ENCODE peak calls at places on chromosome 7, in six cellular contexts. L is GM20000, S is A673, G is mesothelial cell of epicardium, V is suprapubic skin, R is WERI-Rb-1. O is an unnamed sample.

GRCh38 chr7:158827411-158828342 is 1.6 kb downstream of the ESYT2 start:
- DNase-seq in S (no peak), R (no peak), V (no peak), L (peak; percentile 45), G (no peak), O (no peak)

GRCh38 chr7:80313067-80313626 is 178.5 kb downstream of the GNAI1 start:
- DNase-seq in S (no peak), R (no peak), V (no peak), G (no peak), L (no peak), O (no peak)

GRCh38 chr7:109376576-109376975 is 806.9 kb downstream of the DNAJB9 start:
- DNase-seq in R (no peak), G (no peak), L (no peak), V (no peak), S (no peak), O (no peak)

GRCh38 chr7:55965805-55966421 is 1.5 kb downstream of the NIPSNAP2 start:
- DNase-seq in G (no peak), L (no peak), V (no peak), S (peak; percentile 12), R (peak; percentile 8), O (no peak)

GRCh38 chr7:42639930-42640329 is 271.9 kb downstream of the C7orf25 start:
- DNase-seq in R (no peak), G (no peak), L (no peak), V (no peak), S (no peak), O (no peak)

GRCh38 chr7:156897673-156898072 is 4.7 kb upstream of the LMBR1 start:
- DNase-seq in G (no peak), V (no peak), S (no peak), L (no peak), R (no peak), O (peak; percentile 50)

GRCh38 chr7:131999193-131999592 is 442.8 kb upstream of the PODXL start:
- DNase-seq in G (no peak), V (no peak), S (no peak), L (no peak), R (no peak), O (no peak)

GRCh38 chr7:85234746-85235145 is 47.9 kb upstream of the SEMA3D start:
- DNase-seq in R (no peak), G (no peak), L (no peak), V (no peak), S (no peak), O (no peak)

GRCh38 chr7:99579956-99580777 is 17.9 kb upstream of the TMEM225B start:
- DNase-seq in S (peak; percentile 75), V (no peak), R (peak; percentile 70), G (peak; percentile 83), L (peak; percentile 32), O (peak; percentile 83)

GRCh38 chr7:127419196-127419595 is 26.7 kb upstream of the ZNF800 start:
- DNase-seq in L (no peak), R (no peak), G (no peak), V (no peak), S (no peak), O (no peak)

GRCh38 chr7:151917791-151918311 is 38.4 kb upstream of the GALNTL5 start:
- DNase-seq in S (no peak), G (no peak), L (no peak), V (no peak), R (no peak), O (no peak)

GRCh38 chr7:47611045-47611511 is 29.2 kb upstream of the TNS3 start:
- DNase-seq in V (no peak), G (no peak), S (no peak), R (no peak), L (no peak), O (no peak)

GRCh38 chr7:45130910-45131309 is 19.4 kb upstream of the TBRG4 start:
- DNase-seq in G (no peak), S (no peak), L (no peak), V (no peak), R (no peak), O (no peak)

GRCh38 chr7:87152112-87152896 is at the start of gene DMTF1:
- DNase-seq in G (peak; percentile 93), S (peak; percentile 96), R (peak; percentile 93), V (peak; percentile 96), L (peak; percentile 94), O (peak; percentile 94)

GRCh38 chr7:17144313-17144712 is 154.1 kb upstream of the AHR start:
- DNase-seq in R (no peak), L (no peak), G (no peak), V (no peak), S (peak; percentile 16), O (no peak)

GRCh38 chr7:47617131-47617530 is 35.2 kb upstream of the TNS3 start:
- DNase-seq in G (no peak), S (no peak), V (no peak), R (no peak), L (no peak), O (no peak)

GRCh38 chr7:19442016-19442785 is 266.6 kb downstream of the POLR1F start:
- DNase-seq in V (no peak), S (peak; percentile 63), L (peak; percentile 5), R (peak; percentile 52), G (no peak), O (no peak)

GRCh38 chr7:26167293-26167934 is 15.4 kb downstream of the NFE2L3 start:
- DNase-seq in R (no peak), L (peak; percentile 54), S (no peak), V (no peak), G (no peak), O (no peak)

GRCh38 chr7:84532196-84532595 is 337.6 kb upstream of the SEMA3A start:
- DNase-seq in V (no peak), G (no peak), R (no peak), S (no peak), L (no peak), O (no peak)

GRCh38 chr7:39536926-39537325 is 29.3 kb upstream of the YAE1 start:
- DNase-seq in L (no peak), R (no peak), V (no peak), S (no peak), G (no peak), O (no peak)

GRCh38 chr7:69837387-69838068 is 239.3 kb downstream of the AUTS2 start:
- DNase-seq in G (no peak), V (no peak), S (peak; percentile 98), R (no peak), L (no peak), O (no peak)

GRCh38 chr7:17444673-17445072 is 146.2 kb downstream of the AHR start:
- DNase-seq in L (no peak), G (no peak), S (peak; percentile 66), R (no peak), V (no peak), O (no peak)

GRCh38 chr7:79713281-79713680 is 259.8 kb upstream of the MAGI2 start:
- DNase-seq in G (no peak), L (no peak), S (no peak), V (no peak), R (no peak), O (no peak)

GRCh38 chr7:18978108-18978495 is 139.3 kb downstream of the TWIST1 start:
- DNase-seq in S (peak; percentile 92), L (no peak), V (no peak), G (no peak), R (no peak), O (no peak)

GRCh38 chr7:124989911-124990310 is 60.3 kb upstream of the POT1 start:
- DNase-seq in R (no peak), G (no peak), S (no peak), L (no peak), V (no peak), O (no peak)

GRCh38 chr7:112162161-112163020 is 43.8 kb downstream of the DOCK4 start:
- DNase-seq in V (no peak), R (no peak), L (no peak), S (peak; percentile 82), G (no peak), O (no peak)

GRCh38 chr7:37342665-37343471 is 105.8 kb downstream of the ELMO1 start:
- DNase-seq in V (no peak), G (no peak), S (no peak), R (no peak), L (peak; percentile 47), O (no peak)

GRCh38 chr7:92621026-92621540 is 30.9 kb upstream of the FAM133B start:
- DNase-seq in L (peak; percentile 62), V (no peak), R (peak; percentile 72), G (peak; percentile 64), S (peak; percentile 88), O (no peak)

GRCh38 chr7:150898475-150899011 is 46.2 kb downstream of the AOC1 start:
- DNase-seq in G (peak; percentile 91), V (peak; percentile 90), S (peak; percentile 72), L (peak; percentile 78), R (peak; percentile 86), O (peak; percentile 86)
- TF ChIP-seq CTCF in G (peak; percentile 98), V (peak; percentile 94), S (peak; percentile 98), L (peak; percentile 85), R (peak; percentile 94), O (peak; percentile 98)

GRCh38 chr7:149743481-149743880 is 29.9 kb downstream of the ZNF467 start:
- DNase-seq in L (no peak), R (no peak), G (no peak), S (no peak), V (no peak), O (no peak)

GRCh38 chr7:149741629-149742028 is 31.8 kb downstream of the ZNF467 start:
- DNase-seq in R (no peak), G (no peak), S (peak; percentile 16), L (peak; percentile 36), V (no peak), O (no peak)

GRCh38 chr7:149736478-149737360 is 36.7 kb downstream of the ZNF467 start:
- DNase-seq in V (no peak), R (no peak), L (no peak), G (no peak), S (no peak), O (no peak)

GRCh38 chr7:149742075-149742701 is 31.2 kb downstream of the ZNF467 start:
- DNase-seq in V (no peak), L (peak; percentile 83), S (peak; percentile 74), G (peak; percentile 85), R (peak; percentile 76), O (peak; percentile 85)
- TF ChIP-seq CTCF in V (peak; percentile 80), L (peak; percentile 80), S (peak; percentile 94), G (peak; percentile 73), R (peak; percentile 89), O (peak; percentile 91)

DNA sequence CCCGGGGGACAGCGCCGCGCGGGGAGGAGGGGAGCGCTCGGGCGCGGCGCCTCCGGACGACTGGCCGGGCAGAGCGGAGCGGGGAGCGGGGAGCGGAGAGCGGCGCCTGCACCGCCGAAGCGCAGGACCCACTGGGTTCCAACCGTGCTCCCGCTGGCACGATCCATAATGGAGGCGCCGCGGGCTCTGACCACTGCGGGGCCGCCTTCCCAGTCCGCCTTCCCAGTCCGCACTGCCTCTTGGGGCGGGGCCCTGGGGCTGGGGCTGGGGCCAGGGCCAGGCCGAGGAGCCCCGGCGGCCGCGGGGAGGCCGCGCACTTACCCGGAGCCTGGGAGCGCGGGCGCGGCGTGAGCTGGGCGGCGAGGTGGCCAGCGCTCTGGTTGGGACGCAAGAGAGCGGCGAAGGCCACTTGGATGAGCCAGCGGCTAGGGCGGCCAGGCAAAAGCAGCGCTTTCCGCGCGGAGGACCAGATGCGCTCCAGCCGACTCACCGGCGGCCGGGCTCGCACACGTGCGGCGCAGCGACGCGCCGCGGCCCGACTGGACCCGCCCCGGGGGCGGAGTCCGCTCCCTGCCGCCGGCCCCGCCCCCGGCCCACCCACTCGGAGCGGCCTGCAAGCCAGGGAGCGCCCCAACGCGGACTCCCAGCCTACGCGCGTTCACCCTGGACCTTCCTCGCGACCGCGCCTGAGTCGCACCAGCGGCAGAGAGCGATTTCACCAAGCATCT is at the start of gene PUS7:
- DNase-seq in L (peak; percentile 98), G (peak; percentile 77), R (peak; percentile 91), V (peak; percentile 89), S (peak; percentile 93), O (peak; percentile 87)
- TF ChIP-seq CTCF in L (no peak), G (no peak), R (no peak), V (no peak), S (no peak), O (peak; percentile 28)

GRCh38 chr7:3544202-3544601 is 243.2 kb downstream of the SDK1 start:
- DNase-seq in G (no peak), S (no peak), V (no peak), L (no peak), R (peak; percentile 34), O (no peak)
- TF ChIP-seq CTCF in G (no peak), S (peak; percentile 40), V (no peak), L (no peak), R (peak; percentile 75), O (peak; percentile 32)